ENCODE peak calls at places on chromosomes 16 and 17, in seven cellular contexts. X is cardiac fibroblast; R is caudate nucleus; P is T-cell; V is NCI-H2081; I is activated gamma-delta T cell treated with anti-CD3 and anti-CD28 coated beads, Interleukin-2, amount 50 U/mL, for 16 hours; L is A549. C is an unnamed sample.

GRCh38 chr16:50467943-50468748 is 80.0 kb upstream of the NKD1 start:
- DNase-seq in V (no peak), X (no peak), R (no peak), I (no peak), L (no peak), P (no peak), C (no peak)

GRCh38 chr17:50207792-50208567 is 6.5 kb upstream of the COL1A1 start:
- DNase-seq in P (no peak), R (no peak), L (no peak), V (no peak), I (no peak), X (no peak), C (no peak)

GRCh38 chr17:57862410-57862989 is 12.7 kb upstream of the MRPS23 start:
- DNase-seq in V (no peak), P (no peak), X (no peak), I (no peak), L (no peak), R (no peak), C (no peak)

GRCh38 chr17:62065611-62066468 is 762 bp upstream of the MED13 start:
- DNase-seq in L (peak; percentile 99), I (peak; percentile 98), X (peak; percentile 97), P (peak; percentile 99), R (peak; percentile 89), V (peak; percentile 98), C (peak; percentile 99)

GRCh38 chr17:7178973-7179316 is 225 bp downstream of the ASGR1 start:
- DNase-seq in L (no peak), V (no peak), I (no peak), R (no peak), X (no peak), P (no peak), C (no peak)

GRCh38 chr17:64938925-64939474 is 19.7 kb upstream of the LRRC37A3 start:
- DNase-seq in R (no peak), X (peak; percentile 36), I (peak; percentile 14), P (no peak), L (peak; percentile 66), V (no peak), C (peak; percentile 21)

GRCh38 chr17:74807376-74807775 is 31.2 kb upstream of the NAT9 start:
- DNase-seq in P (no peak), V (no peak), X (no peak), L (no peak), I (no peak), R (no peak), C (no peak)

GRCh38 chr17:64134216-64134970 is 4.4 kb upstream of the ERN1 start:
- DNase-seq in L (no peak), V (no peak), I (no peak), R (no peak), P (no peak), X (no peak), C (no peak)

GRCh38 chr17:63611354-63611753 is 10.7 kb downstream of the TACO1 start:
- DNase-seq in I (no peak), L (no peak), X (no peak), R (no peak), P (no peak), V (no peak), C (no peak)

GRCh38 chr16:49588729-49589384 is 215.3 kb downstream of the C16orf78 start:
- DNase-seq in P (no peak), X (peak; percentile 52), I (no peak), L (peak; percentile 22), V (no peak), R (no peak), C (no peak)

GRCh38 chr17:71709974-71710373 is 410.8 kb upstream of the SOX9 start:
- DNase-seq in X (no peak), P (no peak), L (no peak), I (no peak), R (no peak), V (peak; percentile 24), C (no peak)

GRCh38 chr17:70654706-70655105 is 485.4 kb downstream of the KCNJ2 start:
- DNase-seq in X (no peak), V (no peak), P (no peak), R (no peak), L (no peak), I (no peak), C (no peak)

GRCh38 chr17:80117491-80118401 is 16.4 kb downstream of the GAA start:
- DNase-seq in L (no peak), X (no peak), R (no peak), V (no peak), P (no peak), I (no peak), C (no peak)

GRCh38 chr17:44077595-44077909 is 7.0 kb downstream of the G6PC3 start:
- DNase-seq in P (no peak), I (no peak), R (no peak), X (no peak), L (no peak), V (no peak), C (no peak)

GRCh38 chr17:51275381-51275780 is 15.0 kb downstream of the UTP18 start:
- DNase-seq in V (no peak), P (no peak), X (peak; percentile 78), L (no peak), R (no peak), I (no peak), C (no peak)

GRCh38 chr17:8062435-8062806 is 23.6 kb downstream of the ALOX15B start:
- DNase-seq in V (no peak), L (no peak), R (no peak), I (no peak), P (no peak), X (peak; percentile 59), C (no peak)

GRCh38 chr17:70185280-70185679 is 15.9 kb downstream of the KCNJ2 start:
- DNase-seq in I (no peak), P (no peak), R (no peak), L (no peak), X (no peak), V (no peak), C (no peak)

GRCh38 chr16:681746-682427 is 1.7 kb downstream of the STUB1 start:
- DNase-seq in R (no peak), X (peak; percentile 46), P (no peak), I (no peak), V (no peak), L (no peak), C (no peak)

GRCh38 chr17:1593630-1593931 is 31.0 kb upstream of the PITPNA start:
- DNase-seq in P (no peak), V (no peak), L (no peak), R (no peak), I (no peak), X (no peak), C (no peak)

GRCh38 chr16:29815032-29815721 is 775 bp upstream of the PAGR1 start:
- DNase-seq in L (no peak), P (peak; percentile 45), V (peak; percentile 58), I (no peak), X (no peak), R (no peak), C (peak; percentile 56)

GRCh38 chr16:8764486-8765250 is 32.8 kb downstream of the TMEM186 start:
- DNase-seq in I (no peak), X (no peak), P (no peak), V (no peak), R (no peak), L (no peak), C (no peak)

GRCh38 chr17:78075545-78075944 is 53.0 kb downstream of the TMC6 start:
- DNase-seq in I (no peak), V (no peak), L (no peak), X (no peak), P (no peak), R (peak; percentile 66), C (no peak)

GRCh38 chr17:44906010-44906646 is 6.9 kb upstream of the EFTUD2 start:
- DNase-seq in V (no peak), L (peak; percentile 89), X (peak; percentile 95), P (no peak), R (no peak), I (no peak), C (no peak)

C was measured in effector CD4-positive, alpha-beta T cell.